ENCODE peak calls at places on chromosomes 5 and 9, in six cellular contexts. M, L, Q, K, C and W are unnamed samples.

GRCh38 chr5:89330087-89330486 is 447.1 kb upstream of the MEF2C start:
- DNase-seq in M (no peak), L (no peak), Q (no peak), K (no peak), C (no peak), W (no peak)

GRCh38 chr9:84471816-84472215 is 131.3 kb upstream of the SLC28A3 start:
- DNase-seq in M (no peak), L (no peak), Q (no peak), K (no peak), C (no peak), W (no peak)

GRCh38 chr5:8923516-8923915 is 622.4 kb downstream of the SEMA5A start:
- DNase-seq in M (no peak), L (no peak), Q (peak; percentile 20), K (no peak), C (no peak), W (no peak)

GRCh38 chr5:179309383-179309670 is 35.9 kb downstream of the ADAMTS2 start:
- DNase-seq in M (no peak), L (no peak), Q (no peak), K (no peak), C (no peak), W (no peak)

GRCh38 chr9:109182550-109182939 is 15.5 kb upstream of the FRRS1L start:
- DNase-seq in M (no peak), L (no peak), Q (no peak), K (no peak), C (no peak), W (no peak)

GRCh38 chr5:1134478-1134877 is 22.6 kb upstream of the SLC12A7 start:
- DNase-seq in M (no peak), L (peak; percentile 77), Q (no peak), K (no peak), C (no peak), W (no peak)

GRCh38 chr5:64183956-64184355 is 18.3 kb downstream of the RNF180 start:
- DNase-seq in M (no peak), L (no peak), Q (no peak), K (no peak), C (no peak), W (no peak)

GRCh38 chr5:158135682-158136176 is 276.8 kb upstream of the CLINT1 start:
- DNase-seq in M (no peak), L (no peak), Q (no peak), K (no peak), C (peak; percentile 77), W (no peak)

GRCh38 chr9:88092699-88093359 is 45.4 kb downstream of the SPATA31C2 start:
- DNase-seq in M (peak; percentile 53), L (no peak), Q (peak; percentile 68), K (no peak), C (peak; percentile 21), W (no peak)

GRCh38 chr5:6517494-6517893 is 68.8 kb downstream of the UBE2QL1 start:
- DNase-seq in M (no peak), L (no peak), Q (no peak), K (no peak), C (no peak), W (no peak)

GRCh38 chr5:180399931-180400330 is 46.8 kb upstream of the GFPT2 start:
- DNase-seq in M (no peak), L (no peak), Q (no peak), K (no peak), C (no peak), W (no peak)

GRCh38 chr9:116142706-116143492 is 10.7 kb upstream of the PAPPA start:
- DNase-seq in M (no peak), L (no peak), Q (no peak), K (no peak), C (no peak), W (no peak)

GRCh38 chr9:116144038-116144437 is 9.6 kb upstream of the PAPPA start:
- DNase-seq in M (no peak), L (no peak), Q (peak; percentile 88), K (no peak), C (no peak), W (no peak)

GRCh38 chr9:116144555-116144954 is 9.0 kb upstream of the PAPPA start:
- DNase-seq in M (no peak), L (no peak), Q (peak; percentile 42), K (no peak), C (no peak), W (no peak)

GRCh38 chr9:116147821-116148220 is 5.8 kb upstream of the PAPPA start:
- DNase-seq in M (no peak), L (no peak), Q (no peak), K (no peak), C (no peak), W (no peak)

GRCh38 chr9:116145036-116145435 is 8.6 kb upstream of the PAPPA start:
- DNase-seq in M (no peak), L (no peak), Q (no peak), K (no peak), C (no peak), W (no peak)
- H3K4me1 ChIP-seq in M (no peaks in the 10 kb centered on the region), L (no peaks in the 10 kb centered on the region), Q (peaks cover 5% of the 10 kb centered on the region), K (no peaks in the 10 kb centered on the region), C (no peaks in the 10 kb centered on the region), W (no peaks in the 10 kb centered on the region)

GRCh38 chr9:114156658-114157421 is 1.5 kb downstream of the COL27A1 start:
- DNase-seq in M (no peak), L (peak; percentile 45), Q (peak; percentile 84), K (peak; percentile 75), C (peak; percentile 63), W (peak; percentile 48)
- H3K4me3 ChIP-seq in M (peak overlapping the region; percentile 69), L (peak overlapping the region; percentile 65), Q (peak overlapping the region; percentile 94), K (peak overlapping the region; percentile 73), C (peak overlapping the region; percentile 84), W (peak overlapping the region; percentile 53)

GRCh38 chr9:12988259-12988658 is 213.4 kb downstream of the LURAP1L start:
- DNase-seq in M (no peak), L (no peak), Q (no peak), K (no peak), C (no peak), W (no peak)
- TF ChIP-seq CTCF in M (no peak), L (no peak), Q (no peak), K (no peak), C (no peak), W (no peak)

GRCh38 chr5:78628260-78629024 is 20.1 kb downstream of the LHFPL2 start:
- DNase-seq in M (no peak), L (no peak), Q (no peak), K (no peak), C (no peak), W (peak; percentile 26)

GRCh38 chr5:78631931-78632330 is 16.6 kb downstream of the LHFPL2 start:
- DNase-seq in M (no peak), L (no peak), Q (no peak), K (no peak), C (no peak), W (no peak)

GRCh38 chr5:78627766-78628165 is 20.8 kb downstream of the LHFPL2 start:
- DNase-seq in M (no peak), L (no peak), Q (peak; percentile 54), K (no peak), C (no peak), W (no peak)

GRCh38 chr5:78629590-78629989 is 19.0 kb downstream of the LHFPL2 start:
- DNase-seq in M (no peak), L (no peak), Q (no peak), K (no peak), C (no peak), W (no peak)

GRCh38 chr5:78630047-78630446 is 18.5 kb downstream of the LHFPL2 start:
- DNase-seq in M (no peak), L (no peak), Q (no peak), K (no peak), C (no peak), W (no peak)
- H3K4me1 ChIP-seq in M (no peaks in the 10 kb centered on the region), L (peaks cover 55% of the 10 kb centered on the region), Q (peaks cover 32% of the 10 kb centered on the region), K (peaks cover 76% of the 10 kb centered on the region), C (no peaks in the 10 kb centered on the region), W (peaks cover 20% of the 10 kb centered on the region)

GRCh38 chr5:28313543-28314334 is 1275.4 kb upstream of the CDH9 start:
- DNase-seq in M (no peak), L (no peak), Q (no peak), K (no peak), C (no peak), W (no peak)
- H3K4me3 ChIP-seq in M (no peak overlapping the region), L (no peak overlapping the region), Q (no peak overlapping the region), K (no peak overlapping the region), C (no peak overlapping the region), W (no peak overlapping the region)

GRCh38 chr9:2623046-2623865 is 1.7 kb downstream of the VLDLR start:
- DNase-seq in M (peak; percentile 47), L (peak; percentile 68), Q (peak; percentile 59), K (peak; percentile 92), C (peak; percentile 71), W (peak; percentile 43)

GRCh38 chr9:2623866-2624682 is 2.5 kb downstream of the VLDLR start:
- DNase-seq in M (no peak), L (no peak), Q (no peak), K (no peak), C (peak; percentile 61), W (no peak)

GRCh38 chr9:2620876-2621677 is 510 bp upstream of the VLDLR start:
- DNase-seq in M (peak; percentile 59), L (peak; percentile 87), Q (peak; percentile 87), K (peak; percentile 91), C (peak; percentile 94), W (peak; percentile 89)

GRCh38 chr9:2621678-2622360 is at the start of gene VLDLR:
- DNase-seq in M (peak; percentile 51), L (peak; percentile 61), Q (peak; percentile 17), K (no peak), C (peak; percentile 72), W (no peak)

DNA sequence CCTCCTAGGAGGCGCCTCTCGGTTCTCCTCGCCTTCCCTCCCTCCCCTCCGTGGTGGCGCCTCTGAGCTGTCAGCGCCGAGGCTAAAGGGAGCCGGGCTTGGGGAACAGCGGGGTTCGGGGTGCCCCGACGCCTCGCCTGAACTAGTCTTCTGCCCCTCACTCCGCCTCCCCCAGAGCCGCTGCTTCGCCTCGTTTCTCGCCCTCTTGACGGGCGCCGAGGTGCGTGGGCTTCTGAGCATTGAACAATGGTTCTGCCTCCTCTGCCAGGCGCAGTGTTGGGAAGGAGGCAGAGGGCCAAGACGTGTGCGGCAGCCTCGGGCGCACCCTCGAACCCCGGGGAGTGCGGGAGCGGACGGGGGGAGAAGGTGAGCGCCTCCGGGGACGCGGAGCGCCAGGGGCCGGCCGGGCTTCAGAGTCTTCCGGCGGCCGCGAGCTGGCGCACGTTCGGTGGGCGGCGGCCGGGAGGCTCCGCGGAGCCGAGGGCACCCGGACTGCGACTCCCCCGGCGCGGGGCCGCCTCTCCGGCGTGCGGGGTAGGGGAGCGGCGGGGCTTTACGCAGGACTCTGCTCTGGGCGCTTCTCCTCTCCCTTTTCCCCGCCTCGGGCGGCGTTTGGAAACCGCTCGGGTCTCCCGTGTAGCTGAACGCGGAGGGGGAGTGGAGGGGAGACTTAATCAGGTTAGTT is 916 bp downstream of the VLDLR start:
- DNase-seq in M (peak; percentile 54), L (peak; percentile 32), Q (peak; percentile 17), K (peak; percentile 66), C (peak; percentile 52), W (peak; percentile 56)
- TF ChIP-seq CTCF in M (no peak), L (no peak), Q (no peak), K (peak; percentile 2), C (no peak), W (no peak)

GRCh38 chr9:134348404-134349155 is 22.3 kb downstream of the RXRA start:
- DNase-seq in M (no peak), L (no peak), Q (no peak), K (no peak), C (no peak), W (peak; percentile 42)
- H3K4me1 ChIP-seq in M (no peaks in the 10 kb centered on the region), L (peaks cover 100% of the 10 kb centered on the region), Q (peaks cover 33% of the 10 kb centered on the region), K (peaks cover 8% of the 10 kb centered on the region), C (no peaks in the 10 kb centered on the region), W (peaks cover 37% of the 10 kb centered on the region)